ENCODE peak calls at places on chromosome 13, in seven cellular contexts. C, B, G, Q, H, I and P are unnamed samples.

GRCh38 chr13:22238269-22238668 is 567.4 kb downstream of the FGF9 start:
- DNase-seq in C (no peak), B (no peak), G (no peak), Q (no peak), H (no peak), I (no peak), P (no peak)

GRCh38 chr13:31894931-31895330 is 136.6 kb upstream of the FRY start:
- DNase-seq in C (no peak), B (no peak), G (no peak), Q (no peak), H (no peak), I (no peak), P (no peak)

GRCh38 chr13:34419025-34419424 is 523.0 kb upstream of the NBEA start:
- DNase-seq in C (no peak), B (no peak), G (no peak), Q (no peak), H (peak; percentile 68), I (no peak), P (no peak)

GRCh38 chr13:50511877-50512332 is 331.6 kb downstream of the DLEU7 start:
- DNase-seq in C (no peak), B (peak; percentile 43), G (peak; percentile 43), Q (no peak), H (no peak), I (peak; percentile 12), P (no peak)

GRCh38 chr13:78649997-78650724 is 8.8 kb downstream of the OBI1 start:
- DNase-seq in C (no peak), B (peak; percentile 24), G (no peak), Q (no peak), H (no peak), I (no peak), P (peak; percentile 69)

GRCh38 chr13:95834134-95834765 is 157.3 kb downstream of the DNAJC3 start:
- DNase-seq in C (peak; percentile 21), B (peak; percentile 61), G (peak; percentile 32), Q (peak; percentile 25), H (peak; percentile 69), I (peak; percentile 28), P (peak; percentile 81)

GRCh38 chr13:107202371-107203023 is 634.6 kb upstream of the ARGLU1 start:
- DNase-seq in C (no peak), B (no peak), G (peak; percentile 54), Q (no peak), H (no peak), I (no peak), P (peak; percentile 99)

GRCh38 chr13:97855570-97855970 is 97.9 kb upstream of the IPO5 start:
- DNase-seq in C (peak; percentile 58), B (peak; percentile 63), G (peak; percentile 55), Q (no peak), H (peak; percentile 62), I (peak; percentile 13), P (peak; percentile 78)

GRCh38 chr13:108495686-108496363 is 133.6 kb upstream of the MYO16 start:
- DNase-seq in C (no peak), B (peak; percentile 12), G (no peak), Q (no peak), H (peak; percentile 57), I (no peak), P (no peak)

GRCh38 chr13:58097831-58098230 is 466.3 kb downstream of the PCDH17 start:
- DNase-seq in C (no peak), B (no peak), G (no peak), Q (no peak), H (no peak), I (no peak), P (peak; percentile 3)

GRCh38 chr13:39254606-39255005 is 216.3 kb downstream of the NHLRC3 start:
- DNase-seq in C (no peak), B (no peak), G (no peak), Q (no peak), H (no peak), I (no peak), P (no peak)

GRCh38 chr13:60654405-60654804 is 257.4 kb downstream of the TDRD3 start:
- DNase-seq in C (no peak), B (peak; percentile 6), G (peak; percentile 16), Q (no peak), H (no peak), I (no peak), P (peak; percentile 56)

GRCh38 chr13:50529154-50529882 is 314.2 kb downstream of the DLEU7 start:
- DNase-seq in C (peak; percentile 65), B (peak; percentile 31), G (no peak), Q (no peak), H (peak; percentile 37), I (no peak), P (peak; percentile 81)

GRCh38 chr13:95367309-95367843 is 66.1 kb upstream of the ABCC4 start:
- DNase-seq in C (no peak), B (no peak), G (no peak), Q (no peak), H (peak; percentile 34), I (no peak), P (no peak)

GRCh38 chr13:111940892-111941291 is 126.1 kb upstream of the SOX1 start:
- DNase-seq in C (no peak), B (no peak), G (no peak), Q (no peak), H (no peak), I (no peak), P (no peak)

GRCh38 chr13:93345642-93346220 is 119.1 kb downstream of the GPC6 start:
- DNase-seq in C (no peak), B (no peak), G (no peak), Q (no peak), H (no peak), I (no peak), P (no peak)

GRCh38 chr13:68375004-68375403 is 1144.9 kb upstream of the PCDH9 start:
- DNase-seq in C (no peak), B (no peak), G (no peak), Q (no peak), H (no peak), I (no peak), P (no peak)

GRCh38 chr13:83295684-83296083 is 586.6 kb downstream of the SLITRK1 start:
- DNase-seq in C (no peak), B (no peak), G (no peak), Q (no peak), H (no peak), I (no peak), P (no peak)

GRCh38 chr13:50127017-50127725 is 111.9 kb downstream of the KCNRG start:
- DNase-seq in C (no peak), B (no peak), G (no peak), Q (no peak), H (no peak), I (no peak), P (no peak)

GRCh38 chr13:106680796-106681482 is 113.0 kb upstream of the ARGLU1 start:
- DNase-seq in C (no peak), B (no peak), G (no peak), Q (peak; percentile 36), H (no peak), I (no peak), P (peak; percentile 81)

GRCh38 chr13:90414691-90415596 is 932.5 kb upstream of the MIR17HG start:
- DNase-seq in C (peak; percentile 4), B (no peak), G (no peak), Q (no peak), H (no peak), I (no peak), P (peak; percentile 66)

GRCh38 chr13:101916108-101916757 is 463.8 kb downstream of the ITGBL1 start:
- DNase-seq in C (no peak), B (peak; percentile 0), G (no peak), Q (peak; percentile 43), H (peak; percentile 87), I (no peak), P (no peak)

GRCh38 chr13:27375686-27376326 is 48.6 kb upstream of the GTF3A start:
- DNase-seq in C (peak; percentile 70), B (peak; percentile 66), G (peak; percentile 47), Q (no peak), H (peak; percentile 81), I (no peak), P (peak; percentile 42)
- H3K27me3 ChIP-seq in C (no peaks in the 10 kb centered on the region), B (peaks cover 31% of the 10 kb centered on the region), G (peaks cover 17% of the 10 kb centered on the region), Q (no peaks in the 10 kb centered on the region), H (peaks cover 54% of the 10 kb centered on the region), I (peaks cover 1% of the 10 kb centered on the region), P (peaks cover 6% of the 10 kb centered on the region)

GRCh38 chr13:36258831-36259230 is 38.8 kb downstream of the CCDC169 start:
- DNase-seq in C (no peak), B (no peak), G (no peak), Q (no peak), H (no peak), I (no peak), P (no peak)

GRCh38 chr13:36259361-36260137 is 38.1 kb downstream of the CCDC169 start:
- DNase-seq in C (no peak), B (peak; percentile 1), G (no peak), Q (no peak), H (no peak), I (no peak), P (no peak)

GRCh38 chr13:36261011-36261410 is 36.6 kb downstream of the CCDC169 start:
- DNase-seq in C (no peak), B (peak; percentile 1), G (no peak), Q (no peak), H (no peak), I (no peak), P (no peak)

GRCh38 chr13:36261976-36262375 is 35.6 kb downstream of the CCDC169 start:
- DNase-seq in C (no peak), B (no peak), G (no peak), Q (no peak), H (no peak), I (no peak), P (no peak)
- TF ChIP-seq MAX in C (no peak), B (no peak), G (no peak), Q (no peak), H (no peak), I (no peak), P (no peak)

GRCh38 chr13:28528848-28529247 is 33.9 kb upstream of the FLT1 start:
- DNase-seq in C (no peak), B (no peak), G (no peak), Q (no peak), H (no peak), I (no peak), P (peak; percentile 22)

GRCh38 chr13:28527629-28528028 is 32.7 kb upstream of the FLT1 start:
- DNase-seq in C (no peak), B (no peak), G (no peak), Q (no peak), H (no peak), I (no peak), P (no peak)

GRCh38 chr13:28526876-28527275 is 31.9 kb upstream of the FLT1 start:
- DNase-seq in C (no peak), B (no peak), G (no peak), Q (no peak), H (no peak), I (no peak), P (no peak)

GRCh38 chr13:28529836-28530235 is 34.9 kb upstream of the FLT1 start:
- DNase-seq in C (no peak), B (no peak), G (no peak), Q (no peak), H (no peak), I (no peak), P (no peak)

DNA sequence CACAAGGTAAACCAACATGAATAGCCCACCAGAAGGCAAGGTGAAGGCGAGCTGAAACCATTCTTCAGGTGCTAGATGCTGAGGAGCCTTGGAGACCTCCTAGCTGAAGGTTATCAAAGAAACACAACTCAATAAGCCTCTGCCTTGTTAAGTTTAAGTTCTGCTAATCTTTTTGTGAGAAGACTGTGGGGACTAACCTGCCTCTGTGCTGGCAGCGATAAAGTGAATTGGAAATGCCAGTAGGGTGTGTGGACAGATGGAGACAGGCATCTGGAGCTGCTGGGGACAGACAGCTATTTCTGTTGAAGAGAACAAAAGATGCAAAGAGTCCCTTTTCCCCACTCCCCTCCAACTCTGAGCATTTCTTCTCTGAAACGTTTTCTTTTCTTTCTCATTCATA is 33.5 kb upstream of the FLT1 start:
- DNase-seq in C (no peak), B (peak; percentile 23), G (no peak), Q (no peak), H (no peak), I (no peak), P (no peak)
- H3K27me3 ChIP-seq in C (no peaks in the 10 kb centered on the region), B (peaks cover 4% of the 10 kb centered on the region), G (peaks cover 47% of the 10 kb centered on the region), Q (no peaks in the 10 kb centered on the region), H (peaks cover 51% of the 10 kb centered on the region), I (peaks cover 7% of the 10 kb centered on the region), P (no peaks in the 10 kb centered on the region)

GRCh38 chr13:113345486-113345885 is 18.4 kb downstream of the GRTP1 start:
- DNase-seq in C (no peak), B (no peak), G (no peak), Q (no peak), H (no peak), I (no peak), P (no peak)
- TF ChIP-seq MAX in C (no peak), B (no peak), G (no peak), Q (no peak), H (no peak), I (no peak), P (no peak)